ENCODE peak calls at places on chromosomes 11 and 22, in ten cellular contexts. Q is fibroblast of lung, X is tibial nerve, O is MM.1S, G is PC-3, Y is kidney, D is endodermal cell, C is GM10248, U is cardiac fibroblast, T is stomach. I is an unnamed sample.

GRCh38 chr22:50000587-50001387 is 11.8 kb downstream of the IL17REL start:
- DNase-seq in O (no peak), G (no peak), X (no peak), T (no peak), D (peak), Y (peak), Q (no peak), U (no peak), C (no peak), I (no peak)

GRCh38 chr22:22461111-22461510 is 47.4 kb downstream of the ZNF280B start:
- DNase-seq in O (no peak), U (no peak), G (no peak), Y (no peak), C (no peak), D (no peak), T (no peak), Q (no peak), X (no peak), I (no peak)

GRCh38 chr11:10898763-10899541 is 41.1 kb upstream of the ZBED5 start:
- DNase-seq in X (no peak), Q (no peak), U (no peak), Y (no peak), C (no peak), D (no peak), G (no peak), T (no peak), O (no peak), I (no peak)

GRCh38 chr11:46987183-46987582 is 50.6 kb downstream of the CSTPP1 start:
- DNase-seq in O (no peak), Q (no peak), Y (no peak), C (no peak), D (peak), T (no peak), X (no peak), U (no peak), G (no peak), I (no peak)

GRCh38 chr22:22045576-22046335 is 63.2 kb upstream of the TOP3B start:
- DNase-seq in O (no peak), Q (no peak), X (no peak), G (no peak), C (no peak), Y (no peak), U (no peak), T (no peak), D (no peak), I (no peak)

GRCh38 chr11:73391665-73392064 is 15.5 kb downstream of the RELT start:
- DNase-seq in U (no peak), Q (no peak), C (no peak), X (no peak), T (no peak), O (no peak), G (no peak), Y (no peak), D (no peak), I (no peak)

GRCh38 chr22:37926358-37926757 is 20.3 kb downstream of the MICALL1 start:
- DNase-seq in U (no peak), G (no peak), T (peak), Y (no peak), X (no peak), O (no peak), C (no peak), Q (no peak), D (no peak), I (no peak)

GRCh38 chr11:95119361-95120060 is 29.9 kb downstream of the ENDOD1 start:
- DNase-seq in Q (no peak), C (no peak), O (no peak), D (no peak), T (no peak), X (no peak), U (no peak), G (peak), Y (no peak), I (no peak)

GRCh38 chr22:27129266-27129665 is 471.9 kb downstream of the MIAT start:
- DNase-seq in C (no peak), U (peak), T (no peak), X (no peak), Q (peak), D (no peak), Y (no peak), G (peak), O (no peak), I (no peak)

GRCh38 chr11:15006139-15006759 is 34.1 kb upstream of the CALCA start:
- DNase-seq in Q (peak), X (no peak), T (no peak), O (peak), C (peak), U (peak), D (no peak), Y (no peak), G (peak), I (no peak)

GRCh38 chr22:45127866-45128265 is 35.9 kb upstream of the NUP50 start:
- DNase-seq in T (no peak), C (no peak), Y (no peak), Q (peak), X (no peak), O (no peak), U (peak), G (peak), D (no peak), I (no peak)

GRCh38 chr11:371716-372590 is 2.7 kb downstream of the B4GALNT4 start:
- DNase-seq in Q (no peak), U (no peak), X (no peak), T (no peak), C (no peak), G (no peak), O (no peak), Y (peak), D (no peak), I (no peak)

GRCh38 chr11:35781342-35782171 is 119.0 kb downstream of the TRIM44 start:
- DNase-seq in D (peak), C (no peak), U (peak), O (no peak), Y (no peak), X (no peak), G (peak), Q (peak), T (no peak), I (no peak)

GRCh38 chr11:23311986-23312940 is 452.0 kb upstream of the CCDC179 start:
- DNase-seq in G (peak), Y (no peak), O (no peak), X (no peak), D (no peak), Q (peak), U (no peak), C (no peak), T (no peak), I (no peak)
- TF ChIP-seq CTCF in G (no peak), Y (no peak), O (no peak), X (no peak), D (no peak), Q (no peak), U (no peak), C (no peak), T (no peak), I (no peak)

DNA sequence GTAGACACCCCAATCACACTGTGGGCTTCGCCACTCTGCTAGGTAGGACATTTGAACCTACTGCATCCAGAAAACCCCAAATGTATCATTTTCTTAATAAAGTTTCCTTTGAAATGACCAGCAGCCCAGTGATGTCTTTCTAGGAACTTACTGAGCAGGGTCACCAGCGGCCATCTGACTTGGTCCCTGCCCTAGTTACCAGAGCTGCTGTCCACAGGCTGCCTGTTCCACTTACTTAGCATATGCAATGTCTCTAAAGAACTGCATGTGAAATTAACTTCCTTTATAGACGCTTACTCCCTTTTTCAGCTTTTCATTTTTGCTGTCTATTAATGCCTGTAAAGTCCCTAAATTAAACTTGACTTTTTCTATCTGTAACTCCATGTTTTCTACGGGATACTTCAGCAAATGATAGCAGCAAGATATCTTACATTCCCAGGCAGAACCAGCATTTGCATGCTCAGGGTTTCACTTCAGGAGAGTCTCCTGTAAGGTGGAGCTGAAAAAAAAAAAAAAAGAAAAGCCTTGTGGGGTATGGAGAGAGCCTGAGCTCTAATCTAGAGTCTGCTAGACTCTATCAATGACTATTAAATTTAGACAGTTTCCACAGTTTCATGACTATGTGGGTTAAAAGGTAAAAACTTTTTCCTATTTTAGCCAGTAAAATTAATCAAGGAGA is 125.0 kb downstream of the FAT3 start:
- DNase-seq in Q (no peak), G (no peak), O (no peak), X (no peak), T (no peak), U (no peak), C (no peak), D (peak), Y (no peak), I (no peak)
- TF ChIP-seq CTCF in Q (no peak), G (no peak), O (no peak), X (no peak), T (no peak), U (no peak), C (no peak), D (no peak), Y (no peak), I (no peak)

DNA sequence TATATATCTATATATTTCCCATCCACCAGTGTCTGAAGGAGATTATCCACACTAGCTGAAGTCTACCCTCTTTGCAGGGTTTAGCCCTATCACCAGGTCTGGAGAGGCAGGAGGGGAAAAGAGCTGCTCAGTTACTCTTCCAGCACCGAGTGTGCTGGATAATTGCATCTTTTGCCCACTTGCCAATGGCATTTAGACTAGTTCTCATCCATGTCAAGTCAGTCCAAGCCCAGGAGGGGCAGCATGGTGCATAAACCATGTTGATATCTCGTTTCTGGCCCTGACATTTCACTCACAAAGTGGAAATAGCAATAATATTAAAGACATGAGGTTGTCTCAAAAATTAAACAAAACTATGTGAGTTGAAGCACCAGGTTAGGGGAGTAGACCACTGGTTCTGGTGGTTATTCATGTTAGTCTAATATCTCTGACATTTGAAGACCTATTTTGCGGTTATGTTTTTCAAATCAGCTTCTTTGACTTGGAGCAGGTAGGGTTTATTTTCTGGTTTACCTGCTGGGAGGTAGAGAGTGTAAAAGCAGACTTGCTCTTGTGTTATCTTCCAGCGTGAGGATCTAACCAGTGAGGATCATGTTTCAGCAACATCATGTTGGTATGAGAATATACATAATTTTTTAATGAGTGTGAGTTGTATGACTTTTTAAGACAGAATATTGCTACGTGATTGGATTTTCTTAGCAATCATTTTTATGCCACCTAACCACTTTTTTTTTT is 273.2 kb upstream of the KIRREL3 start:
- DNase-seq in Y (no peak), Q (no peak), O (no peak), X (no peak), U (no peak), C (no peak), T (no peak), D (no peak), G (no peak), I (no peak)
- TF ChIP-seq CTCF in Y (no peak), Q (no peak), O (no peak), X (no peak), U (no peak), C (no peak), T (no peak), D (peak), G (no peak), I (no peak)

DNA sequence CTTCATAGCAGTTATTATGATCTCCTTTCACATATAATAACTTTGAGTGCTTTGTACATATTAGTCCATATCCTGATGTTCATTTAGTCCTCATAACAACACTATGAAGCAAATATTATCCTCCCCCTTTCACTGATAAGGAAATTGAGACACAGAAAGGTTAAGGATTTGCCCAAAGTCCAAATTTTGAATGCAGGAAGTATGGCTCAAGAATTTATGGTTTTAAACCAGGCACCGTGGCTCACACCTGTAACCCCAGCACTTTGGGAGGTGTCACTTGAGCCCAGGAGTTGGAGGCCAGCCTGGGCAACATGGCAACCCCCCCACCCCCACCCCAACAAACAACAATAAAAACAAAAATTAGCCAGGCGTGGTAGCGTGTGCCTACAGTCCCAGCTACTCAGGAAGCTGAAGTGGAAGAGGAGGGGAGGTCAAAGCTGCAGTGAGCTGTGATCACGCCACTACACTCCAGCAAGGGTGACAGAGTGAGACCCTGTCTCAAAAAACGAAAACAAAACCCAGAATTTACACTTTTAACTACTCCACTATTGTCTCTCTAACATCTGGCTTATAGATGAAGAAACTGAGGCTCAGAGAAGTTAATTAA is 8.6 kb downstream of the CCDC34 start:
- DNase-seq in C (no peak), Q (no peak), D (no peak), G (no peak), X (no peak), T (no peak), U (peak), O (no peak), Y (no peak), I (no peak)
- TF ChIP-seq CTCF in C (no peak), Q (no peak), D (no peak), G (no peak), X (no peak), T (no peak), U (no peak), O (no peak), Y (no peak), I (no peak)

GRCh38 chr22:42901790-42902508 is 44.9 kb upstream of the ARFGAP3 start:
- DNase-seq in G (no peak), X (no peak), Y (no peak), C (no peak), O (no peak), D (no peak), Q (no peak), U (no peak), T (no peak), I (no peak)
- TF ChIP-seq CTCF in G (peak), X (no peak), Y (no peak), C (peak), O (peak), D (peak), Q (no peak), U (peak), T (no peak), I (peak)

GRCh38 chr11:43930868-43931716 is 11.3 kb upstream of the C11orf96 start:
- DNase-seq in Q (peak), O (peak), X (no peak), G (no peak), U (peak), C (no peak), T (no peak), D (no peak), Y (no peak), I (no peak)

GRCh38 chr11:43927925-43928707 is 14.3 kb upstream of the C11orf96 start:
- DNase-seq in G (no peak), T (no peak), X (no peak), D (no peak), Q (no peak), Y (no peak), O (no peak), C (no peak), U (no peak), I (no peak)

GRCh38 chr11:43927070-43927469 is 15.4 kb upstream of the C11orf96 start:
- DNase-seq in D (no peak), Y (no peak), G (no peak), X (no peak), C (no peak), T (no peak), U (no peak), Q (peak), O (no peak), I (no peak)

GRCh38 chr11:43925932-43926505 is 16.4 kb upstream of the C11orf96 start:
- DNase-seq in T (no peak), X (no peak), D (no peak), Y (no peak), G (no peak), O (no peak), Q (no peak), C (no peak), U (no peak), I (no peak)

GRCh38 chr11:43928721-43929120 is 13.7 kb upstream of the C11orf96 start:
- DNase-seq in G (no peak), D (no peak), U (no peak), X (no peak), O (no peak), T (no peak), C (no peak), Q (no peak), Y (no peak), I (no peak)
- TF ChIP-seq CTCF in G (no peak), D (no peak), U (no peak), X (no peak), O (no peak), T (no peak), C (no peak), Q (no peak), Y (no peak), I (no peak)

DNA sequence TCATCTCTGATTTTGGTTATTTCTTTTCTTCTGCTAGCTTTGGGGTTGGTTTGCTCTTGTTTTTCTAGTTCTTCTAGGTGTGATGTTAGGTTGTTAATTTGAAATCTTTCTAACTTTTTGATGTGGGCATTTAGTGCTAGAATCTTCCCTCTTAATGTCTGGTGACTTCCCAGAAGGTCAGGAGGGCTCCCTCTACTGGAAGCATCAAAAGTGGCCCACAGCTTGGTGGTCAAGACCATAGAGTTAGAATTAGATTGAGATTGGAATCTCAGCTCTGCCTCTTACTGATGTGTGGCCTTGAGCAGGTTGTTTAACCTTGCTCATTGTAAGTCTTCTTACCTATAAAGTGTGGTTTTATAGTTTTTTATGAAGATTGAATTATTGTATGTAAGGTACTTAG is 99.3 kb downstream of the FDX1 start:
- DNase-seq in O (peak), U (peak), G (peak), D (peak), Y (no peak), T (no peak), X (no peak), C (no peak), Q (no peak), I (no peak)
- TF ChIP-seq CTCF in O (peak), U (peak), G (peak), D (peak), Y (peak), T (no peak), X (no peak), C (peak), Q (no peak), I (no peak)

DNA sequence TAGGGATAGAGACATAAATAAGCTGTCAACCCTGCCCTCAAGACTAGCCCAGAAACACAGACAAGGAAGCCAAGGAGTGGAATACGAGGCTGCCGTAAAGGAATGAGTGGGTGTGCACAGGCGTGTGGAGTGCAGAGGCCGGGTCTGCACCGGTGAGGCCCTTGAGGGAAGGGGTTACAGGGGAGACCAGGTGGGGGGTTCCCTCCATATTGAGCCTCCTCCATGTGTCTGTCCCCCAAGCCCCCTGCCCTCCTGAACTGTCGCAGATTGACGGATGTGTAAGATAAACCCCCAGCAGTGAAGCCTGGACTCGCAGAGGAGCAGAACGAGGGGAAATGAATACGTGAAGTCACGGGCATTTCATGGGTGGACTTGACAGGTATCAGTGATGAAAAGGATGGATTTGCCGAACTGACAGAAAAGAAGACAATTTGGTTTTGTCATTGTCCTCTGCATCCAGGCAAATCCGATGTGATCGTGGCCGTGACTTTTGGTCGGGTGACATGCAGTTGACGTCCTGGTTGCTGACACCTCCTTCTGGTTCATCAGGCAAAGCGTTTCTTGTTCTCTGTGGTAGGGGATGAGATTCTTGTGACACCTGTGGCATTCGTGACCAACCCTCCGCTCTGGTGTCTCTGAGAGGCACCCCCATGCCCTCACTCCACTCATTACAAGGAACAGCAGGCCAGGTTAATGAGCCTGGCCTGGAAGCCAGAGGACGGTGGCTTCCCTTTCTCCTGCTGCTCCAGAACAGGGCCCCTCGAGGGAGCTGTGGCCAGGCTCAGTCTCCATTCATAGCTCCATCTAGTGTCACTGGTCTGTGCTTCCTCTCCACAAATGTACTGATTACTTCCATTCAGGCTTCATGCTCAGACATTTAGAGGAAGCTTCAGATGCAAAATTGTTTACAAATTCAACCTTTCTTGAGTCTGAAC is 223.1 kb upstream of the B3GAT1 start:
- DNase-seq in U (no peak), T (no peak), D (peak), G (no peak), C (no peak), X (no peak), O (no peak), Y (peak), Q (no peak), I (no peak)
- TF ChIP-seq CTCF in U (no peak), T (no peak), D (peak), G (no peak), C (no peak), X (no peak), O (no peak), Y (peak), Q (no peak), I (no peak)

GRCh38 chr11:66491315-66491935 is 11.2 kb downstream of the DPP3 start:
- DNase-seq in U (no peak), X (no peak), Q (no peak), D (peak), T (no peak), O (no peak), C (no peak), G (no peak), Y (no peak), I (no peak)
- TF ChIP-seq CTCF in U (peak), X (no peak), Q (no peak), D (peak), T (no peak), O (peak), C (peak), G (peak), Y (no peak), I (peak)

GRCh38 chr11:116840224-116840745 is 2.9 kb upstream of the APOA1 start:
- DNase-seq in C (no peak), G (no peak), Q (no peak), U (peak), X (no peak), Y (no peak), T (no peak), D (peak), O (no peak), I (no peak)
- TF ChIP-seq CTCF in C (peak), G (peak), Q (peak), U (peak), X (peak), Y (no peak), T (no peak), D (peak), O (peak), I (no peak)